ENCODE peak calls at places on chromosome 12, in four cellular contexts. One of them, this sample, is unnamed.
A peak's percentile ranks its signal among the peaks of the same experiment; 100 is the strongest.

GRCh38 chr12:78185109-78185508 is 354.4 kb downstream of the NAV3 start:
- DNase-seq in GM12891: no peak
- DNase-seq in K562: no peak
- DNase-seq in H1: no peak
- DNase-seq in this sample: no peak

GRCh38 chr12:23669691-23670090 is 279.8 kb downstream of the SOX5 start:
- DNase-seq in GM12891: no peak
- DNase-seq in K562: peak; percentile 46
- DNase-seq in H1: no peak
- DNase-seq in this sample: no peak

GRCh38 chr12:120500577-120500976 is 4.7 kb downstream of the DYNLL1 start:
- DNase-seq in GM12891: no peak
- DNase-seq in K562: no peak
- DNase-seq in H1: no peak
- DNase-seq in this sample: no peak

GRCh38 chr12:106753526-106753925 is 21.0 kb upstream of the RIC8B start:
- DNase-seq in GM12891: peak; percentile 48
- DNase-seq in K562: no peak
- DNase-seq in H1: no peak
- DNase-seq in this sample: peak; percentile 56

GRCh38 chr12:62785941-62786559 is 148.9 kb downstream of the PPM1H start:
- DNase-seq in GM12891: no peak
- DNase-seq in K562: peak; percentile 10
- DNase-seq in H1: no peak
- DNase-seq in this sample: no peak

GRCh38 chr12:103632554-103633216 is 45.6 kb downstream of the STAB2 start:
- DNase-seq in GM12891: peak; percentile 68
- DNase-seq in K562: peak; percentile 84
- DNase-seq in H1: peak; percentile 86
- DNase-seq in this sample: peak; percentile 58

GRCh38 chr12:100138048-100138907 is 4.4 kb downstream of the BLTP3B start:
- DNase-seq in GM12891: no peak
- DNase-seq in K562: peak; percentile 41
- DNase-seq in H1: no peak
- DNase-seq in this sample: no peak

GRCh38 chr12:27843714-27844245 is 63.7 kb upstream of the MANSC4 start:
- DNase-seq in GM12891: no peak
- DNase-seq in K562: peak; percentile 75
- DNase-seq in H1: no peak
- DNase-seq in this sample: no peak

GRCh38 chr12:89797436-89797835 is 88.8 kb upstream of the ATP2B1 start:
- DNase-seq in GM12891: no peak
- DNase-seq in K562: peak; percentile 38
- DNase-seq in H1: no peak
- DNase-seq in this sample: no peak

GRCh38 chr12:50482566-50482965 is 22.2 kb upstream of the DIP2B start:
- DNase-seq in GM12891: no peak
- DNase-seq in K562: no peak
- DNase-seq in H1: no peak
- DNase-seq in this sample: no peak

GRCh38 chr12:75816892-75817291 is 214.7 kb downstream of the PHLDA1 start:
- DNase-seq in GM12891: no peak
- DNase-seq in K562: peak; percentile 10
- DNase-seq in H1: no peak
- DNase-seq in this sample: no peak

GRCh38 chr12:116125981-116126566 is 151.4 kb downstream of the MED13L start:
- DNase-seq in GM12891: no peak
- DNase-seq in K562: no peak
- DNase-seq in H1: no peak
- DNase-seq in this sample: no peak

GRCh38 chr12:52147367-52147972 is 44.3 kb downstream of the KRT80 start:
- DNase-seq in GM12891: no peak
- DNase-seq in K562: peak; percentile 55
- DNase-seq in H1: no peak
- DNase-seq in this sample: no peak

GRCh38 chr12:6963016-6963731 is 7.3 kb downstream of the PHB2 start:
- DNase-seq in GM12891: no peak
- DNase-seq in K562: no peak
- DNase-seq in H1: no peak
- DNase-seq in this sample: no peak

GRCh38 chr12:81558031-81558430 is 201.1 kb downstream of the PPFIA2 start:
- DNase-seq in GM12891: no peak
- DNase-seq in K562: no peak
- DNase-seq in H1: no peak
- DNase-seq in this sample: no peak

GRCh38 chr12:117013726-117014125 is 85.5 kb downstream of the TESC start:
- DNase-seq in GM12891: no peak
- DNase-seq in K562: no peak
- DNase-seq in H1: no peak
- DNase-seq in this sample: no peak

GRCh38 chr12:11836282-11836963 is 186.9 kb downstream of the ETV6 start:
- DNase-seq in GM12891: peak; percentile 46
- DNase-seq in K562: no peak
- DNase-seq in H1: no peak
- DNase-seq in this sample: peak; percentile 58

GRCh38 chr12:132006056-132006680 is 56.4 kb downstream of the EP400 start:
- DNase-seq in GM12891: no peak
- DNase-seq in K562: no peak
- DNase-seq in H1: no peak
- DNase-seq in this sample: no peak

GRCh38 chr12:74476234-74476633 is 61.4 kb upstream of the ATXN7L3B start:
- DNase-seq in GM12891: no peak
- DNase-seq in K562: no peak
- DNase-seq in H1: no peak
- DNase-seq in this sample: no peak

GRCh38 chr12:102964872-102965271 is 7.4 kb downstream of the ASCL1 start:
- DNase-seq in GM12891: no peak
- DNase-seq in K562: no peak
- DNase-seq in H1: no peak
- DNase-seq in this sample: no peak

GRCh38 chr12:131511391-131511802 is 199.5 kb upstream of the SFSWAP start:
- DNase-seq in GM12891: peak; percentile 72
- DNase-seq in K562: no peak
- DNase-seq in H1: peak; percentile 15
- DNase-seq in this sample: peak; percentile 69

GRCh38 chr12:114355389-114356088 is 50.4 kb downstream of the TBX5 start:
- DNase-seq in GM12891: no peak
- DNase-seq in K562: no peak
- DNase-seq in H1: no peak
- DNase-seq in this sample: no peak

GRCh38 chr12:66189476-66189823 is 436 bp downstream of the IRAK3 start:
- DNase-seq in GM12891: no peak
- DNase-seq in K562: no peak
- DNase-seq in H1: no peak
- DNase-seq in this sample: no peak

GRCh38 chr12:82473111-82473754 is 114.9 kb downstream of the METTL25 start:
- DNase-seq in GM12891: no peak
- DNase-seq in K562: no peak
- DNase-seq in H1: no peak
- DNase-seq in this sample: no peak

GRCh38 chr12:1496162-1496925 is 98.0 kb downstream of the FBXL14 start:
- DNase-seq in GM12891: no peak
- DNase-seq in K562: no peak
- DNase-seq in H1: no peak
- DNase-seq in this sample: no peak

GRCh38 chr12:58252914-58253313 is 311.5 kb downstream of the ATP23 start:
- DNase-seq in GM12891: no peak
- DNase-seq in K562: no peak
- DNase-seq in H1: no peak
- DNase-seq in this sample: no peak

GRCh38 chr12:116735084-116735483 is 2.8 kb downstream of the SPRING1 start:
- DNase-seq in GM12891: no peak
- DNase-seq in K562: no peak
- DNase-seq in H1: no peak
- DNase-seq in this sample: no peak

GRCh38 chr12:13000935-13001724 is 1.1 kb upstream of the HEBP1 start:
- DNase-seq in GM12891: peak; percentile 48
- DNase-seq in K562: peak; percentile 19
- DNase-seq in H1: no peak
- DNase-seq in this sample: peak; percentile 41

GRCh38 chr12:13001725-13002040 is 1.6 kb upstream of the HEBP1 start:
- DNase-seq in GM12891: no peak
- DNase-seq in K562: no peak
- DNase-seq in H1: no peak
- DNase-seq in this sample: no peak

GRCh38 chr12:12999276-12999958 is 648 bp downstream of the HEBP1 start:
- DNase-seq in GM12891: no peak
- DNase-seq in K562: peak; percentile 28
- DNase-seq in H1: no peak
- DNase-seq in this sample: no peak

GRCh38 chr12:12999959-13000615 is at the start of gene HEBP1:
- DNase-seq in GM12891: peak; percentile 92
- DNase-seq in K562: peak; percentile 82
- DNase-seq in H1: no peak
- DNase-seq in this sample: peak; percentile 89

DNA sequence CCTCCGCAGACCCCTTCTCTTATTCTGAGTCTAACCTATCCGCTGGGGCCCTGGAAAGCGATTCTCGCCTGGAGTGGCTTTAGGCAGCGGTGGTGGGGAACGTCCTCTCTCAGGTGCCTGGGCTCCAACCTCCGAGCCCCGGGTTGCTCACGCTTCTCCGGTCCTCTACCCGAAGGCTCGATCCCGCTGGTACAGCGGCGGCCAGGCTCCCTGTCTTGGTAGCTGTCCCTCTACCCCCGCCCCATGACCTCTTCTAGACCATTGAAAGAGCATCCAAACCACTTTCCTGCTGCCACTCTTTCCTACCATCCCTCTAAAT is 510 bp upstream of the HEBP1 start:
- DNase-seq in GM12891: peak; percentile 43
- DNase-seq in K562: no peak
- DNase-seq in H1: no peak
- DNase-seq in this sample: peak; percentile 28
- TF ChIP-seq TAF1 in GM12891: no peak
- TF ChIP-seq TAF1 in K562: no peak
- TF ChIP-seq TAF1 in H1: no peak
- TF ChIP-seq TAF1 in this sample: no peak

GRCh38 chr12:8697476-8698131 is at the start of gene RIMKLB:
- DNase-seq in GM12891: peak; percentile 74
- DNase-seq in K562: peak; percentile 87
- DNase-seq in H1: no peak
- DNase-seq in this sample: peak; percentile 74

GRCh38 chr12:8697120-8697475 is 693 bp upstream of the RIMKLB start:
- DNase-seq in GM12891: no peak
- DNase-seq in K562: peak; percentile 50
- DNase-seq in H1: no peak
- DNase-seq in this sample: no peak

GRCh38 chr12:8698830-8699330 is 1.1 kb downstream of the RIMKLB start:
- DNase-seq in GM12891: no peak
- DNase-seq in K562: no peak
- DNase-seq in H1: no peak
- DNase-seq in this sample: no peak

GRCh38 chr12:8699714-8700113 is 1.9 kb downstream of the RIMKLB start:
- DNase-seq in GM12891: no peak
- DNase-seq in K562: peak; percentile 48
- DNase-seq in H1: no peak
- DNase-seq in this sample: no peak

GRCh38 chr12:8698132-8698829 is 490 bp downstream of the RIMKLB start:
- DNase-seq in GM12891: no peak
- DNase-seq in K562: peak; percentile 70
- DNase-seq in H1: no peak
- DNase-seq in this sample: peak; percentile 41
- TF ChIP-seq POLR2A in GM12891: no peak
- TF ChIP-seq POLR2A in K562: no peak
- TF ChIP-seq POLR2A in H1: no peak
- TF ChIP-seq POLR2A in this sample: no peak

GRCh38 chr12:70736775-70737174 is 99.5 kb upstream of the PTPRB start:
- DNase-seq in GM12891: no peak
- DNase-seq in K562: no peak
- DNase-seq in H1: no peak
- DNase-seq in this sample: no peak
- TF ChIP-seq POLR2AphosphoS5 in GM12891: no peak
- TF ChIP-seq POLR2AphosphoS5 in K562: no peak
- TF ChIP-seq POLR2AphosphoS5 in H1: no peak
- TF ChIP-seq POLR2AphosphoS5 in this sample: no peak

DNA sequence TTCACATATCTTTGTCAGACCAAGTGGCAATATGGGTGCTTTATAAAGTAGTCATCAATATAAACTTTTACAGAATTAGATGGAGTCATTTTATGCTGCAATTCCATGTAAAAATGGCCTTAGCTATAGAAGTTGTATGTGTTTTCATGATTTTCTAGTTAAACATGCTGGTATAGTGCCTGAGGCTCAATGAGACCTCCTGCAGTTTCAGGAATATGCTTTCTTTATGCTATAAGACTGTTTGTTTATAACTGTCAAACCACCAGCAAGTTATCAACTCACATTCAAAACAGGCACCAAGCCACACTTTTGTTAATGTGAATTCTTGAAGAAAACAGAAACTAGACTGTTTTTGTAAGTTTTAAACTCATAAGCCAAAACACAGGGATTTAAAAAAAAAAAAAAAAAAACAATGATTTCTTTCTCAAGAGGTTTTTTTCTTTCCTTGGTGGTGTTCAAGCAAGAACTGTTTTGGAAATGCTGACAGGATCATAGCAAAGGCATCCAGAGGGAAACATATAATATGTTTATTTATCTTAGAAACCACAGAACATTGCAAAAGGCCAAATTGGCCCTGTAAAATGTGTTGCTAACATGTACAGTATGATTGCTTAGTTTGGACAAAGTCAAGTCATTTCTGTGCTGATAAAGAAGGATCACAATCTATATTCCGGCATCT is 28.8 kb upstream of the LUM start:
- DNase-seq in GM12891: no peak
- DNase-seq in K562: no peak
- DNase-seq in H1: no peak
- DNase-seq in this sample: no peak
- TF ChIP-seq TAF1 in GM12891: no peak
- TF ChIP-seq TAF1 in K562: no peak
- TF ChIP-seq TAF1 in H1: no peak
- TF ChIP-seq TAF1 in this sample: no peak

GRCh38 chr12:95217377-95218163 is at the start of the genes FGD6 and VEZT:
- DNase-seq in GM12891: peak; percentile 82
- DNase-seq in K562: peak; percentile 98
- DNase-seq in H1: peak; percentile 99
- DNase-seq in this sample: peak; percentile 85
- TF ChIP-seq POLR2A in GM12891: peak; percentile 49
- TF ChIP-seq POLR2A in K562: peak; percentile 85
- TF ChIP-seq POLR2A in H1: peak; percentile 60
- TF ChIP-seq POLR2A in this sample: peak; percentile 68

GRCh38 chr12:109053382-109054123 is 1.2 kb downstream of the USP30 start:
- DNase-seq in GM12891: peak; percentile 25
- DNase-seq in K562: peak; percentile 34
- DNase-seq in H1: no peak
- DNase-seq in this sample: no peak

GRCh38 chr12:109054520-109054919 is 2.1 kb downstream of the USP30 start:
- DNase-seq in GM12891: no peak
- DNase-seq in K562: no peak
- DNase-seq in H1: no peak
- DNase-seq in this sample: no peak

GRCh38 chr12:109056891-109057290 is 4.5 kb downstream of the USP30 start:
- DNase-seq in GM12891: no peak
- DNase-seq in K562: no peak
- DNase-seq in H1: no peak
- DNase-seq in this sample: no peak

GRCh38 chr12:109052097-109052414 is 320 bp upstream of the USP30 start:
- DNase-seq in GM12891: no peak
- DNase-seq in K562: no peak
- DNase-seq in H1: no peak
- DNase-seq in this sample: no peak

GRCh38 chr12:109052415-109053323 is at the start of gene USP30:
- DNase-seq in GM12891: peak; percentile 81
- DNase-seq in K562: peak; percentile 90
- DNase-seq in H1: peak; percentile 46
- DNase-seq in this sample: peak; percentile 84
- TF ChIP-seq POLR2AphosphoS5 in GM12891: no peak
- TF ChIP-seq POLR2AphosphoS5 in K562: no peak
- TF ChIP-seq POLR2AphosphoS5 in H1: no peak
- TF ChIP-seq POLR2AphosphoS5 in this sample: no peak